ENCODE peak calls at places on chromosomes 11 and 22, in ten cellular contexts. D is left lung; N is CD8-positive, alpha-beta memory T cell; J is fibroblast of mammary gland; A is GM23338; H is IMR-90; C is lung; Y is PC-9; S is neuronal stem cell; T is CD8-positive, alpha-beta T cell. Q is an unnamed sample.

GRCh38 chr11:133064152-133064877 is 468.0 kb downstream of the OPCML start:
- DNase-seq in D (peak; percentile 84), N (no peak), J (peak; percentile 9), A (peak; percentile 94), H (peak; percentile 48), C (peak; percentile 76), Y (no peak), S (peak; percentile 68), T (no peak), Q (peak; percentile 1)

GRCh38 chr11:110085255-110085838 is 7.8 kb upstream of the ZC3H12C start:
- DNase-seq in D (no peak), N (no peak), J (peak; percentile 54), A (no peak), H (peak; percentile 66), C (no peak), Y (no peak), S (no peak), T (no peak), Q (no peak)

GRCh38 chr11:102615077-102615893 is 9.8 kb downstream of the MMP20 start:
- DNase-seq in D (no peak), N (no peak), J (no peak), A (peak; percentile 12), H (no peak), C (no peak), Y (no peak), S (no peak), T (no peak), Q (no peak)

GRCh38 chr22:43945632-43946390 is 9.4 kb upstream of the SAMM50 start:
- DNase-seq in D (no peak), N (peak; percentile 70), J (peak; percentile 61), A (peak; percentile 81), H (peak; percentile 59), C (peak; percentile 58), Y (peak; percentile 49), S (peak; percentile 36), T (peak; percentile 72), Q (peak; percentile 64)

GRCh38 chr11:2534957-2535672 is 90.3 kb downstream of the KCNQ1 start:
- DNase-seq in D (peak; percentile 41), N (peak; percentile 40), J (no peak), A (no peak), H (no peak), C (no peak), Y (no peak), S (no peak), T (no peak), Q (no peak)

GRCh38 chr11:117281159-117281558 is 10.0 kb upstream of the BACE1-AS start:
- DNase-seq in D (no peak), N (no peak), J (peak; percentile 99), A (no peak), H (peak; percentile 99), C (no peak), Y (no peak), S (no peak), T (no peak), Q (peak; percentile 99)

GRCh38 chr11:64809781-64810241 is 540 bp downstream of the MEN1 start:
- DNase-seq in D (no peak), N (no peak), J (no peak), A (peak; percentile 81), H (no peak), C (peak; percentile 36), Y (peak; percentile 64), S (no peak), T (no peak), Q (no peak)

GRCh38 chr11:43992834-43993637 is 50.6 kb downstream of the C11orf96 start:
- DNase-seq in D (no peak), N (no peak), J (no peak), A (no peak), H (peak; percentile 53), C (no peak), Y (no peak), S (no peak), T (no peak), Q (peak; percentile 52)

GRCh38 chr22:43470218-43470617 is 58.4 kb downstream of the MPPED1 start:
- DNase-seq in D (no peak), N (no peak), J (no peak), A (no peak), H (no peak), C (no peak), Y (no peak), S (no peak), T (no peak), Q (no peak)

GRCh38 chr22:40107244-40107643 is 70.5 kb upstream of the TNRC6B start:
- DNase-seq in D (no peak), N (no peak), J (peak; percentile 23), A (no peak), H (no peak), C (no peak), Y (no peak), S (no peak), T (no peak), Q (peak; percentile 33)
- H3K4me3 ChIP-seq in D (no peak overlapping the region), N (peak overlapping the region; percentile 52), J (peak overlapping the region; percentile 39), A (no peak overlapping the region), H (no peak overlapping the region), C (no peak overlapping the region), Y (no peak overlapping the region), S (no peak overlapping the region), T (peak overlapping the region; percentile 13), Q (peak overlapping the region; percentile 50)

GRCh38 chr22:37187891-37188761 is at the start of gene C1QTNF6:
- DNase-seq in D (peak; percentile 59), N (peak; percentile 43), J (peak; percentile 35), A (peak; percentile 79), H (peak; percentile 35), C (no peak), Y (peak; percentile 58), S (peak; percentile 64), T (no peak), Q (peak; percentile 60)
- H3K4me3 ChIP-seq in D (peak within 1 kb of the TSS; percentile 27), N (no peak within 1 kb of the TSS), J (peak within 1 kb of the TSS; percentile 51), A (peak within 1 kb of the TSS; percentile 58), H (peak within 1 kb of the TSS; percentile 41), C (no peak within 1 kb of the TSS), Y (peak within 1 kb of the TSS; percentile 65), S (no peak within 1 kb of the TSS), T (no peak within 1 kb of the TSS), Q (peak within 1 kb of the TSS; percentile 78)

GRCh38 chr11:65917077-65917433 is 1.8 kb downstream of the C11orf68 start:
- DNase-seq in D (no peak), N (no peak), J (no peak), A (no peak), H (no peak), C (no peak), Y (no peak), S (no peak), T (no peak), Q (no peak)
- H3K4me3 ChIP-seq in D (no peak overlapping the region), N (no peak overlapping the region), J (peak overlapping the region; percentile 85), A (no peak overlapping the region), H (peak overlapping the region; percentile 4), C (no peak overlapping the region), Y (peak overlapping the region; percentile 89), S (no peak overlapping the region), T (no peak overlapping the region), Q (peak overlapping the region; percentile 92)

DNA sequence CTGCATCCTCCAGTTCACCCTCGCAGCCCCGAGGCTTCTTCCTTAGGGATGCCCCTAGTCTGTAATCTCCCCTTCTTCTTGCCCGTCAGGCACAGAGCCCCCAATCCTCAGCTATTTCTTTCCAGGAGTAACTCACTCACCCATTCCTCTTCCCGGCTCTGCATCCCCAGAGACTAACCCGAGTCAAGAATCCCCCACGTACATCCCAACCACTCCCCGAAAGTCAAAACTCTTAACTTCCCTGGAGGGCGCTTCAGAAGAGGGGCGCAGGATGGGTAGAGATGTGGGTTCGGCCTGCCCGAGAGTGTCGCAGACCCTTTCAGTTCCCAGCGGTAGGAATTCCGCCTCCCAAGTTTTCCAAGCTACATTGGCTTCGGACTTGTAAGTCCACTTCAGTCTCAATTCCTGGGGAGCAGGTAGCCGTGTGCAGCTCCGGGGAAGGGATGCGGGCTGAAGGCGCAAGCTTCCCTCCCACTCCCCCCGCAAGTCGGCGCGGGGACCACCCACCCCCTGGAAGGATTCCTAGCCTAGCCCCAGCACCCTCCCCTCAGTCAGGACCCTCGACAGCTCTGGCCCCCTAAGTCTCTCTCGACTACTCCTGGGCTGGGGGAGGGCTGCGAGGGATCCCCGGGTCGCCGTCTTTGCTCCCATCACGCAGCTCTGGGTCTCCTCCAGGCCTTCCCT is 871 bp downstream of the BDNF start:
- DNase-seq in D (no peak), N (no peak), J (peak; percentile 30), A (peak; percentile 72), H (peak; percentile 55), C (no peak), Y (peak; percentile 10), S (no peak), T (no peak), Q (peak; percentile 62)
- H3K4me3 ChIP-seq in D (peak overlapping the region; percentile 19), N (no peak overlapping the region), J (peak overlapping the region; percentile 61), A (peak overlapping the region; percentile 79), H (peak overlapping the region; percentile 85), C (no peak overlapping the region), Y (peak overlapping the region; percentile 64), S (peak overlapping the region; percentile 93), T (no peak overlapping the region), Q (peak overlapping the region; percentile 94)

DNA sequence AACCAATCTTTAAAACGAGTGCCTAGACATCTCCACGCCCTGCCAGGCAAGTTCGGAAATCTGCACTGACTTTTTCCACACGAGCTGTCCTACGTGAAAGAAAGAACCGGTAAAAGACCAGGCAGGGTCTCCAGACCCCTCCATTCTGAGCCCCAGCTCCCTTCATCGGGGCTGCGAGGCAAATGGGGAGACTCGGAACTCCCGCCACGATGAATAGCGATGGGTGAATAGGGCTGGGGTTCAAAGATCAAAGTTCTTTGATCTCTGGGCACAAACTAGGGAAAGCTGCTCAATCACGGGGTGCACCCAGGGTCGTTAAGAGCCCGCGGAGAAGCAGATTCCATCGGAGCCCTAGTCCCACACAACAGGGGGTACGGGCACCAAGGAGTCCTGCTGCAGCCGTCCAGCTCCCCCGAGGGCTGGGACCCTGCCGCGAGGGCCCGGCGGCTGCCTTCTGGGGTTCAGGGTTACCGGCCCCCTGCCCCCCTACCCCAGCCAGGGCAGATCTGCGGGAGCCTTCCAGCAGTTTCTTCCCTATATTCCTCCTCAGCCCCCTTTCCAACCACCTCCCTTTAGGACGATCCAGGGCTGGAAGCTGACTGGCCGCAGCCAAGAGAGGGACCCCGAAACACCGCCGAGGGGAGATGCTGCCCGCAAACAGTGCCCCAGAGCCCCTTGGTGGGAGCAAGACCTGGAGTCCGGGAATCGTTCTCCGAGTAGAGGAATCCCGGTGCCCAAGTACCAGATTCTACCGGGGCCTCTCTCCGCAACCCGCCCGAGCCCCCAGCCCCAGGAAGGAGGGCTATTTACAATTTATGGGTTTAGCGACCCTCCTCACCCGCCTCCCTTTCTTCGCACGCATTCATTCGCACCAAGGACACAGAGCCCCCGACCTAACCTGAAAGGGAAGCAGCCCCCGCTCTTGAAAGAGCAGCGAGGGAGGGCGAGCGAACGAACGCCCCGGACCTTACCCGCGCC is 952 bp downstream of the LRP4 start:
- DNase-seq in D (no peak), N (no peak), J (no peak), A (peak; percentile 52), H (no peak), C (no peak), Y (no peak), S (no peak), T (no peak), Q (no peak)
- H3K4me3 ChIP-seq in D (peak overlapping the region; percentile 42), N (peak overlapping the region; percentile 66), J (peak overlapping the region; percentile 57), A (peak overlapping the region; percentile 88), H (peak overlapping the region; percentile 59), C (peak overlapping the region; percentile 39), Y (peak overlapping the region; percentile 58), S (peak overlapping the region; percentile 91), T (peak overlapping the region; percentile 38), Q (peak overlapping the region; percentile 71)

Q was measured in fibroblast of the aortic adventitia.